ENCODE peak calls at places on chromosome 9, in four cellular contexts. E is GM19239, T is stromal cell of bone marrow, F is iris pigment epithelial cell. A is an unnamed sample.

GRCh38 chr9:109708507-109708945 is 71.5 kb upstream of the PALM2AKAP2 start:
- DNase-seq in E (no peak), T (no peak), F (no peak), A (no peak)

GRCh38 chr9:97512966-97513560 is 11.6 kb downstream of the TMOD1 start:
- DNase-seq in E (no peak), T (no peak), F (no peak), A (no peak)

GRCh38 chr9:18747590-18747989 is 273.6 kb downstream of the ADAMTSL1 start:
- DNase-seq in F (no peak), T (no peak), E (no peak), A (no peak)

GRCh38 chr9:105195259-105195658 is 49.2 kb upstream of the SLC44A1 start:
- DNase-seq in T (no peak), F (no peak), E (no peak), A (no peak)

GRCh38 chr9:129276486-129277260 is 98.6 kb upstream of the IER5L start:
- DNase-seq in F (no peak), E (no peak), T (no peak), A (no peak)

GRCh38 chr9:2919347-2919746 is 75.5 kb upstream of the PUM3 start:
- DNase-seq in T (peak; percentile 80), F (peak; percentile 48), E (no peak), A (no peak)

GRCh38 chr9:37100317-37100716 is 20.1 kb upstream of the ZCCHC7 start:
- DNase-seq in F (no peak), E (no peak), T (no peak), A (peak; percentile 78)

GRCh38 chr9:134747951-134748489 is 106.4 kb downstream of the COL5A1 start:
- DNase-seq in T (no peak), E (no peak), F (no peak), A (no peak)

GRCh38 chr9:114392749-114393112 is 4.9 kb upstream of the AKNA start:
- DNase-seq in T (no peak), F (no peak), E (no peak), A (no peak)

GRCh38 chr9:125189011-125189360 is 617 bp downstream of the PPP6C start:
- DNase-seq in F (no peak), T (no peak), E (no peak), A (peak; percentile 18)

GRCh38 chr9:115913666-115914065 is 239.9 kb upstream of the PAPPA start:
- DNase-seq in E (no peak), F (peak; percentile 79), T (peak; percentile 5), A (no peak)

GRCh38 chr9:129140397-129141065 is 29.3 kb downstream of the PTPA start:
- DNase-seq in E (no peak), T (peak; percentile 30), F (peak; percentile 55), A (peak; percentile 65)

GRCh38 chr9:94108584-94108983 is 24.3 kb downstream of the PTPDC1 start:
- DNase-seq in E (no peak), F (peak; percentile 18), T (no peak), A (peak; percentile 36)

GRCh38 chr9:123929177-123929869 is 603 bp downstream of the DENND1A start:
- DNase-seq in T (no peak), E (peak; percentile 42), F (no peak), A (peak; percentile 20)

GRCh38 chr9:69130456-69131441 is 43.3 kb upstream of the TJP2 start:
- DNase-seq in T (peak; percentile 80), F (peak; percentile 85), E (no peak), A (peak; percentile 93)

GRCh38 chr9:15430920-15431844 is 8.5 kb downstream of the SNAPC3 start:
- DNase-seq in E (no peak), F (no peak), T (no peak), A (peak; percentile 5)

GRCh38 chr9:38059233-38059936 is 9.6 kb downstream of the SHB start:
- DNase-seq in F (peak; percentile 67), T (no peak), E (no peak), A (no peak)

GRCh38 chr9:113343732-113344231 is 3.7 kb upstream of the WDR31 start:
- DNase-seq in F (peak; percentile 51), E (no peak), T (peak; percentile 94), A (peak; percentile 65)

GRCh38 chr9:126112135-126112720 is 214.4 kb upstream of the MVB12B start:
- DNase-seq in F (no peak), E (no peak), T (no peak), A (no peak)

GRCh38 chr9:27124151-27124550 is 15.1 kb downstream of the TEK start:
- DNase-seq in T (no peak), E (no peak), F (peak; percentile 64), A (no peak)

GRCh38 chr9:128685636-128686489 is 3.2 kb upstream of the SET start:
- DNase-seq in T (no peak), E (no peak), F (peak; percentile 46), A (peak; percentile 30)

GRCh38 chr9:98831636-98832035 is 24.2 kb downstream of the GALNT12 start:
- DNase-seq in F (no peak), E (no peak), T (no peak), A (no peak)

GRCh38 chr9:108033976-108034964 is 544.7 kb upstream of the KLF4 start:
- DNase-seq in E (no peak), T (no peak), F (peak; percentile 54), A (peak; percentile 22)

GRCh38 chr9:38091310-38092199 is 22.5 kb upstream of the SHB start:
- DNase-seq in T (no peak), E (no peak), F (no peak), A (no peak)

GRCh38 chr9:114719290-114719689 is 37.3 kb upstream of the TEX48 start:
- DNase-seq in T (no peak), F (no peak), E (no peak), A (peak; percentile 66)

GRCh38 chr9:93187047-93187446 is 3.1 kb downstream of the WNK2 start:
- DNase-seq in T (no peak), F (no peak), E (no peak), A (no peak)

GRCh38 chr9:87640385-87640795 is 85.5 kb upstream of the CTSL start:
- DNase-seq in E (no peak), F (peak; percentile 67), T (peak; percentile 33), A (peak; percentile 89)

GRCh38 chr9:6215562-6215961 is at the start of gene IL33:
- DNase-seq in T (no peak), F (peak; percentile 25), E (no peak), A (peak; percentile 68)

A was measured in M059J.